ENCODE peak calls at places on chromosomes 12 and 14, in seven cellular contexts. X is left ventricle myocardium inferior; H is NCI-H187 treated with DMSO at 0.1 percent for 48 hours; D is CD4-positive, alpha-beta T cell; W is GM20000; B is CD8-positive, alpha-beta memory T cell; P is endothelial cell of umbilical vein. C is an unnamed sample.

GRCh38 chr14:83706555-83706954 is 1823.4 kb upstream of the FLRT2 start:
- DNase-seq in X (no peak), H (no peak), D (no peak), W (no peak), B (no peak), P (peak; percentile 45), C (no peak)

GRCh38 chr14:95121911-95122696 is 35.2 kb downstream of the DICER1 start:
- DNase-seq in X (no peak), H (no peak), D (no peak), W (no peak), B (no peak), P (peak; percentile 35), C (no peak)

GRCh38 chr12:3869860-3870259 is 3.3 kb downstream of the PARP11 start:
- DNase-seq in X (no peak), H (no peak), D (peak; percentile 45), W (no peak), B (no peak), P (peak; percentile 25), C (no peak)

GRCh38 chr12:15171015-15171646 is 50.1 kb downstream of the RERG start:
- DNase-seq in X (no peak), H (no peak), D (no peak), W (no peak), B (no peak), P (no peak), C (no peak)

GRCh38 chr14:91904956-91905645 is 37.8 kb upstream of the TC2N start:
- DNase-seq in X (no peak), H (no peak), D (no peak), W (no peak), B (no peak), P (no peak), C (no peak)

GRCh38 chr14:103519837-103520212 is 2.8 kb downstream of the CKB start:
- DNase-seq in X (peak; percentile 40), H (no peak), D (no peak), W (no peak), B (no peak), P (no peak), C (no peak)

GRCh38 chr12:94898388-94898787 is 105.1 kb downstream of the NDUFA12 start:
- DNase-seq in X (no peak), H (no peak), D (no peak), W (no peak), B (no peak), P (peak; percentile 19), C (no peak)

GRCh38 chr14:100762089-100762515 is 35.4 kb downstream of the DLK1 start:
- DNase-seq in X (no peak), H (no peak), D (no peak), W (no peak), B (no peak), P (no peak), C (peak; percentile 19)

GRCh38 chr14:24398943-24399801 is at the start of gene NYNRIN:
- DNase-seq in X (peak; percentile 78), H (no peak), D (peak; percentile 43), W (no peak), B (peak; percentile 17), P (peak; percentile 58), C (peak; percentile 16)

GRCh38 chr12:128290938-128291337 is 24.0 kb downstream of the TMEM132C start:
- DNase-seq in X (no peak), H (no peak), D (no peak), W (no peak), B (no peak), P (no peak), C (no peak)

GRCh38 chr14:56570295-56570694 is 9.3 kb upstream of the TMEM260 start:
- DNase-seq in X (no peak), H (no peak), D (no peak), W (no peak), B (no peak), P (no peak), C (no peak)

GRCh38 chr12:113261847-113262470 is 40.7 kb downstream of the TPCN1 start:
- DNase-seq in X (no peak), H (no peak), D (no peak), W (no peak), B (no peak), P (no peak), C (no peak)

GRCh38 chr12:57044856-57045255 is 5.1 kb downstream of the MYO1A start:
- DNase-seq in X (no peak), H (no peak), D (no peak), W (no peak), B (no peak), P (no peak), C (no peak)

GRCh38 chr12:18492372-18493025 is 231.2 kb downstream of the PIK3C2G start:
- DNase-seq in X (no peak), H (no peak), D (no peak), W (no peak), B (no peak), P (no peak), C (peak; percentile 20)